ENCODE peak calls at places on chromosomes 1 and 21, in eight cellular contexts. M, Q, P, J, S, B, C and Y are unnamed samples.

GRCh38 chr1:76170114-76170513 is 95.6 kb downstream of the ST6GALNAC3 start:
- DNase-seq in P (no peak), C (no peak), M (no peak), B (no peak), J (no peak), Q (no peak), S (no peak), Y (no peak)

GRCh38 chr1:204123376-204123775 is 28.5 kb downstream of the ETNK2 start:
- DNase-seq in S (no peak), C (no peak), J (peak; percentile 50), B (peak; percentile 52), Q (no peak), M (no peak), P (no peak), Y (no peak)

GRCh38 chr1:2083666-2084065 is 33.5 kb downstream of the PRKCZ start:
- DNase-seq in Q (no peak), B (no peak), P (no peak), J (peak; percentile 5), S (no peak), C (no peak), M (no peak), Y (no peak)

GRCh38 chr1:175969236-175969635 is 225.8 kb upstream of the TNR start:
- DNase-seq in C (no peak), Q (no peak), J (no peak), P (no peak), S (peak; percentile 13), B (no peak), M (no peak), Y (no peak)

GRCh38 chr21:43921979-43922945 is 57.2 kb downstream of the AGPAT3 start:
- DNase-seq in P (peak; percentile 12), M (no peak), B (peak; percentile 74), J (no peak), Q (no peak), S (no peak), C (peak; percentile 34), Y (peak; percentile 86)

GRCh38 chr1:152182431-152182830 is 23.4 kb upstream of the RPTN start:
- DNase-seq in S (no peak), Q (no peak), M (no peak), B (no peak), P (no peak), J (peak; percentile 81), C (no peak), Y (peak; percentile 31)

GRCh38 chr1:77661696-77662095 is 20.8 kb downstream of the ZZZ3 start:
- DNase-seq in B (no peak), C (no peak), J (no peak), Q (no peak), M (no peak), S (no peak), P (no peak), Y (no peak)

GRCh38 chr1:153168686-153169085 is 18.0 kb upstream of the SPRR2G start:
- DNase-seq in P (no peak), S (no peak), J (no peak), B (no peak), Q (no peak), C (no peak), M (no peak), Y (no peak)

GRCh38 chr21:42006765-42007164 is 3.4 kb downstream of the ZBTB21 start:
- DNase-seq in J (no peak), B (no peak), C (no peak), P (no peak), M (no peak), S (no peak), Q (no peak), Y (no peak)

GRCh38 chr1:160789702-160790611 is 6.0 kb upstream of the LY9 start:
- DNase-seq in P (no peak), B (peak; percentile 70), M (no peak), Q (no peak), J (no peak), C (no peak), S (no peak), Y (no peak)

GRCh38 chr1:50333595-50333974 is 89.7 kb downstream of the DMRTA2 start:
- DNase-seq in C (peak; percentile 17), B (peak; percentile 89), P (peak; percentile 52), Q (peak; percentile 34), S (peak; percentile 78), J (peak; percentile 23), M (peak; percentile 52), Y (peak; percentile 31)

GRCh38 chr1:100575406-100575805 is 37.5 kb downstream of the GPR88 start:
- DNase-seq in Q (no peak), J (no peak), C (no peak), B (no peak), S (no peak), M (no peak), P (no peak), Y (no peak)

GRCh38 chr1:67682659-67683197 is 2.3 kb upstream of the GADD45A start:
- DNase-seq in S (peak; percentile 54), Q (no peak), P (no peak), J (peak; percentile 91), B (peak; percentile 29), C (no peak), M (no peak), Y (peak; percentile 91)

GRCh38 chr1:12087797-12088314 is 24.8 kb downstream of the TNFRSF8 start:
- DNase-seq in M (no peak), B (peak; percentile 73), P (no peak), Q (no peak), C (peak; percentile 11), S (no peak), J (peak; percentile 9), Y (no peak)

GRCh38 chr1:33706634-33707255 is 157.1 kb upstream of the HMGB4 start:
- DNase-seq in C (no peak), M (no peak), P (no peak), Q (no peak), J (no peak), B (no peak), S (no peak), Y (no peak)

GRCh38 chr1:200380589-200381021 is 29.2 kb downstream of the ZNF281 start:
- DNase-seq in J (no peak), Q (no peak), B (peak; percentile 50), C (no peak), M (no peak), P (no peak), S (no peak), Y (no peak)

GRCh38 chr1:75673399-75673798 is 51.1 kb upstream of the ACADM start:
- DNase-seq in J (no peak), M (no peak), B (no peak), C (no peak), Q (no peak), P (no peak), S (no peak), Y (no peak)

GRCh38 chr1:229000187-229000586 is 264.9 kb downstream of the RHOU start:
- DNase-seq in C (no peak), Q (no peak), S (no peak), J (no peak), B (no peak), M (no peak), P (no peak), Y (no peak)

GRCh38 chr1:13888351-13888996 is 188.5 kb downstream of the PRDM2 start:
- DNase-seq in J (no peak), B (no peak), M (no peak), S (peak; percentile 58), C (no peak), P (no peak), Q (no peak), Y (no peak)

GRCh38 chr1:102431253-102431652 is 434.5 kb upstream of the OLFM3 start:
- DNase-seq in B (no peak), J (no peak), P (no peak), S (no peak), C (no peak), Q (no peak), M (no peak), Y (no peak)

GRCh38 chr1:102435483-102435882 is 438.8 kb upstream of the OLFM3 start:
- DNase-seq in S (no peak), J (no peak), C (no peak), B (no peak), Q (no peak), P (no peak), M (no peak), Y (no peak)

DNA sequence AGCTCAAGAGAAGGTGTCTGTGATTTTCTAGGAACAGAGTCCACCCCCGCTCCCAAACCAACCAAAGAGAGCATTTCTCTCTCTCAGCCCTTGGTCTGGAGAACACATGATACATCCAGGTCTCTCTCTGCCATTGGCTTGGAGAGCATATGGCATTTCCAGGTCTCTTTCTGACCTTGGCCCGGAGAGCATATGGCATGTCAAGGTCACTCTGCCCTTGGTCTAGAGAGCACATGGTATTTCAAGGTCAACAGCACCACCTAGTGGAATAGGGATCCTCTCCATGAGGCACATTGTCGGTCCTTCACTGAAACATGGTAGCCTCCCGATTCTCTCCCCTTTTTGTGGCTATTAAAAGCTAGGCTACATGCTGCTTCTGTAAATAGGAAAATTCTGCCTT is 437.7 kb upstream of the OLFM3 start:
- DNase-seq in P (no peak), B (peak; percentile 11), Q (no peak), M (no peak), C (no peak), S (peak; percentile 36), J (peak; percentile 3), Y (peak; percentile 3)
- TF ChIP-seq CTCF in P (no peak), B (peak; percentile 50), Q (no peak), M (peak; percentile 63), C (no peak), S (peak; percentile 51), J (peak; percentile 29), Y (peak; percentile 22)

GRCh38 chr1:213065800-213066199 is 14.8 kb downstream of the RPS6KC1 start:
- DNase-seq in M (no peak), C (no peak), S (no peak), P (no peak), Q (no peak), J (no peak), B (no peak), Y (no peak)

GRCh38 chr1:213067366-213067765 is 16.3 kb downstream of the RPS6KC1 start:
- DNase-seq in S (no peak), B (no peak), J (no peak), M (no peak), P (no peak), Q (no peak), C (no peak), Y (peak; percentile 23)

GRCh38 chr1:213075725-213076124 is 24.7 kb downstream of the RPS6KC1 start:
- DNase-seq in P (no peak), B (peak; percentile 28), J (no peak), Q (no peak), S (no peak), C (no peak), M (no peak), Y (no peak)

GRCh38 chr1:213066363-213066762 is 15.3 kb downstream of the RPS6KC1 start:
- DNase-seq in M (no peak), C (no peak), S (no peak), J (peak; percentile 19), P (no peak), Q (no peak), B (no peak), Y (no peak)

GRCh38 chr1:213070399-213070798 is 19.4 kb downstream of the RPS6KC1 start:
- DNase-seq in S (peak; percentile 23), C (no peak), Q (no peak), P (no peak), J (peak; percentile 84), M (no peak), B (peak; percentile 49), Y (peak; percentile 83)
- TF ChIP-seq CTCF in S (peak; percentile 33), C (no peak), Q (no peak), P (no peak), J (peak; percentile 50), M (no peak), B (peak; percentile 47), Y (peak; percentile 44)

GRCh38 chr1:246532519-246532918 is 25.4 kb upstream of the SMYD3 start:
- DNase-seq in S (no peak), C (no peak), M (no peak), P (no peak), Q (no peak), B (no peak), J (peak; percentile 6), Y (no peak)
- TF ChIP-seq CTCF in S (no peak), C (no peak), M (no peak), P (no peak), Q (no peak), B (no peak), J (peak; percentile 31), Y (peak; percentile 27)

GRCh38 chr1:36217667-36218066 is 6.6 kb upstream of the THRAP3 start:
- DNase-seq in S (no peak), B (no peak), C (no peak), P (no peak), Q (no peak), M (no peak), J (peak; percentile 70), Y (peak; percentile 72)
- TF ChIP-seq CTCF in S (peak; percentile 31), B (no peak), C (no peak), P (peak; percentile 53), Q (no peak), M (peak; percentile 22), J (peak; percentile 57), Y (peak; percentile 56)